ENCODE peak calls at places on chromosomes 3 and 15, in seven cellular contexts. I is H1, Z is endothelial cell of umbilical vein, B is HepG2, V is A549, S is HCT116, W is GM12878. L is an unnamed sample.

GRCh38 chr3:51434746-51435323 is 43.8 kb downstream of the RBM15B start:
- DNase-seq in Z (peak), I (no peak), B (peak), W (peak), V (peak), S (peak), L (peak)

GRCh38 chr3:134978658-134979057 is 183.6 kb downstream of the EPHB1 start:
- DNase-seq in I (no peak), V (no peak), Z (no peak), W (no peak), S (no peak), B (no peak), L (no peak)

GRCh38 chr15:99029358-99029871 is 21.8 kb upstream of the PGPEP1L start:
- DNase-seq in S (no peak), W (no peak), V (no peak), I (no peak), Z (no peak), B (no peak), L (no peak)

GRCh38 chr15:92077353-92078080 is 224.0 kb downstream of the SLCO3A1 start:
- DNase-seq in S (peak), V (peak), Z (peak), I (peak), B (peak), W (no peak), L (peak)

GRCh38 chr3:71601811-71602210 is 18.3 kb upstream of the FOXP1 start:
- DNase-seq in S (no peak), B (no peak), V (peak), W (no peak), Z (peak), I (no peak), L (no peak)

GRCh38 chr3:53921296-53921695 is 29.6 kb upstream of the SELENOK start:
- DNase-seq in B (peak), I (no peak), S (no peak), Z (no peak), V (peak), W (no peak), L (peak)

GRCh38 chr3:190220362-190220761 is 99.7 kb upstream of the P3H2 start:
- DNase-seq in S (no peak), Z (no peak), W (no peak), V (no peak), I (no peak), B (no peak), L (no peak)

GRCh38 chr15:39642011-39642640 is 61.2 kb downstream of the THBS1 start:
- DNase-seq in W (no peak), Z (peak), B (no peak), V (no peak), I (no peak), S (no peak), L (no peak)

GRCh38 chr3:30779686-30780287 is 114.7 kb downstream of the GADL1 start:
- DNase-seq in W (no peak), B (peak), Z (peak), S (peak), V (peak), I (no peak), L (peak)

GRCh38 chr3:72373139-72373538 is 475.1 kb downstream of the SHQ1 start:
- DNase-seq in B (no peak), I (no peak), Z (no peak), W (no peak), V (no peak), S (no peak), L (no peak)

GRCh38 chr3:45218578-45219390 is 7.3 kb downstream of the TMEM158 start:
- DNase-seq in B (no peak), V (no peak), Z (no peak), I (no peak), S (no peak), W (no peak), L (peak)

GRCh38 chr15:68256675-68257450 is 20.7 kb upstream of the FEM1B start:
- DNase-seq in V (peak), Z (peak), S (no peak), I (peak), B (peak), W (no peak), L (peak)

GRCh38 chr3:127035672-127036071 is 52.8 kb downstream of the PLXNA1 start:
- DNase-seq in B (no peak), V (peak), Z (no peak), S (peak), I (no peak), W (no peak), L (no peak)

GRCh38 chr15:70741107-70741511 is 22.2 kb downstream of the UACA start:
- DNase-seq in Z (peak), W (no peak), V (peak), I (no peak), B (peak), S (peak), L (peak)

GRCh38 chr15:87038404-87038803 is 958.7 kb downstream of the AGBL1 start:
- DNase-seq in Z (no peak), W (no peak), V (no peak), I (peak), S (no peak), B (no peak), L (peak)

GRCh38 chr3:59264366-59264765 is 214.5 kb upstream of the CFAP20DC start:
- DNase-seq in W (no peak), B (no peak), S (no peak), Z (no peak), I (no peak), V (no peak), L (no peak)

GRCh38 chr3:14462738-14463137 is 60.3 kb downstream of the SLC6A6 start:
- DNase-seq in I (no peak), W (no peak), V (no peak), S (no peak), Z (no peak), B (no peak), L (no peak)

GRCh38 chr3:49119439-49119838 is 1.2 kb downstream of the USP19 start:
- DNase-seq in W (no peak), V (no peak), S (no peak), B (no peak), I (no peak), Z (no peak), L (no peak)

GRCh38 chr15:36936652-36937051 is 163.7 kb downstream of the MEIS2 start:
- DNase-seq in W (no peak), S (no peak), I (no peak), B (no peak), Z (no peak), V (no peak), L (no peak)

GRCh38 chr3:158465074-158465473 is 105.9 kb upstream of the MLF1 start:
- DNase-seq in V (no peak), W (peak), I (no peak), S (no peak), Z (no peak), B (no peak), L (no peak)

GRCh38 chr3:29186131-29186599 is 94.7 kb upstream of the RBMS3 start:
- DNase-seq in B (no peak), I (no peak), Z (no peak), S (peak), W (no peak), V (peak), L (no peak)

GRCh38 chr3:101725192-101725889 is 927 bp downstream of the CEP97 start:
- DNase-seq in V (no peak), Z (peak), S (no peak), I (no peak), B (no peak), W (no peak), L (peak)

GRCh38 chr3:187198490-187198889 is 1.2 kb downstream of the RTP1 start:
- DNase-seq in I (no peak), V (no peak), Z (no peak), S (no peak), W (no peak), B (no peak), L (no peak)

GRCh38 chr15:77436822-77437221 is 16.1 kb downstream of the HMG20A start:
- DNase-seq in V (no peak), I (no peak), B (no peak), Z (no peak), W (no peak), S (no peak), L (no peak)

GRCh38 chr15:70783610-70784021 is 20.3 kb upstream of the UACA start:
- DNase-seq in S (no peak), I (no peak), V (peak), B (peak), W (no peak), Z (no peak), L (no peak)

GRCh38 chr3:99351097-99351496 is 287.3 kb upstream of the COL8A1 start:
- DNase-seq in V (no peak), W (no peak), I (no peak), B (no peak), Z (no peak), S (no peak), L (no peak)

GRCh38 chr15:48627260-48627969 is 18.1 kb downstream of the FBN1 start:
- DNase-seq in I (no peak), S (no peak), Z (no peak), W (no peak), B (no peak), V (no peak), L (no peak)

GRCh38 chr3:51997935-51998596 is 2.4 kb upstream of the RPL29 start:
- DNase-seq in I (no peak), V (no peak), Z (no peak), B (peak), W (no peak), S (no peak), L (no peak)

GRCh38 chr3:98501863-98502262 is 4.4 kb downstream of the OR5K2 start:
- DNase-seq in B (no peak), Z (no peak), W (no peak), I (no peak), S (no peak), V (no peak), L (no peak)

GRCh38 chr3:106093616-106094015 is 224.8 kb upstream of the CBLB start:
- DNase-seq in Z (no peak), B (no peak), V (no peak), I (no peak), W (no peak), S (no peak), L (no peak)

GRCh38 chr15:79007066-79007465 is 62.2 kb upstream of the CTSH start:
- DNase-seq in I (peak), S (peak), B (peak), W (peak), V (peak), Z (peak), L (peak)

GRCh38 chr3:70000028-70000410 is 486 bp downstream of the SAMMSON start:
- DNase-seq in Z (no peak), B (no peak), V (no peak), I (no peak), S (no peak), W (no peak), L (no peak)

GRCh38 chr3:66593978-66594377 is 93.2 kb upstream of the LRIG1 start:
- DNase-seq in W (no peak), I (no peak), S (peak), B (peak), Z (no peak), V (peak), L (no peak)

GRCh38 chr3:158846803-158847465 is 45.1 kb downstream of the MFSD1 start:
- DNase-seq in Z (no peak), W (peak), S (no peak), B (no peak), I (no peak), V (no peak), L (no peak)

GRCh38 chr3:50657407-50657806 is 17.3 kb upstream of the DOCK3 start:
- DNase-seq in I (no peak), Z (no peak), V (no peak), W (no peak), S (no peak), B (no peak), L (no peak)

GRCh38 chr3:9153763-9154601 is 95.5 kb downstream of the SRGAP3 start:
- DNase-seq in W (no peak), I (no peak), V (no peak), Z (no peak), S (no peak), B (no peak), L (no peak)

GRCh38 chr3:113104746-113105479 is 106.4 kb upstream of the BOC start:
- DNase-seq in Z (no peak), V (no peak), W (no peak), S (no peak), I (no peak), B (no peak), L (no peak)

GRCh38 chr3:102068327-102068726 is 219.0 kb downstream of the NFKBIZ start:
- DNase-seq in S (no peak), B (no peak), I (no peak), Z (peak), W (no peak), V (no peak), L (no peak)

GRCh38 chr15:58026051-58026450 is 39.5 kb downstream of the ALDH1A2 start:
- DNase-seq in B (no peak), I (no peak), V (no peak), S (no peak), W (no peak), Z (no peak), L (no peak)

GRCh38 chr3:129052675-129053074 is 7.9 kb upstream of the GP9 start:
- DNase-seq in W (no peak), S (no peak), V (no peak), I (no peak), B (no peak), Z (peak), L (no peak)

GRCh38 chr3:129051776-129052400 is 8.7 kb upstream of the GP9 start:
- DNase-seq in B (no peak), S (no peak), V (no peak), Z (no peak), I (no peak), W (no peak), L (no peak)

GRCh38 chr3:129056832-129057231 is 3.7 kb upstream of the GP9 start:
- DNase-seq in W (no peak), I (no peak), V (no peak), S (no peak), B (no peak), Z (no peak), L (no peak)

GRCh38 chr3:129057249-129057648 is 3.3 kb upstream of the GP9 start:
- DNase-seq in S (no peak), I (no peak), V (no peak), B (no peak), W (no peak), Z (no peak), L (no peak)

DNA sequence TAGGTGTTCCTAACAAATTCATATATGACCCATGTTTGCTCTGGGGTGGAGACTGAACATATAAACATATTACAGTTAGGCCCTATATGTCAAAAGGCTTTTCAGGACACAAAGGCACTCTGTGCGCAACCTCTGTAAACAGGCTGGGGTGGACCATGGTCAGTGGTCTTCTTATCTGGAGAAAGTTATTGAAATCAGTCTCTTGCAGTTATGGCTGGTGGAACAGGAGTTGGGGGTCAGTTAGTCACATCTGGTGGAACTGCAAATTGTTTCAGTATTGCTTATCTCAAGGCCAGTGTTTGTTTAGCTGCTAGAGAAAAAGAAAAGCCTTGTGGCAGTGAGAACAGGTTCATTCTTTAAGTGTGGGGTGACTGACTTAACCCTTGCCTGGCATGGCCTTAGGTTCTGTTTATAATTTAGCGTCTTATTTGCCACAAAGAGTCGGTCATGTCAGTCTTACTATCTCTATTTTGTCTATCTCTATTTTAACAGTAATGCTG is 5.9 kb upstream of the GP9 start:
- DNase-seq in W (no peak), Z (peak), I (no peak), S (no peak), V (no peak), B (peak), L (no peak)
- TF ChIP-seq POLR2A in W (no peak), Z (no peak), I (no peak), S (no peak), V (no peak), B (no peak), L (no peak)

GRCh38 chr3:10322355-10322715 is 1.4 kb upstream of the SEC13 start:
- DNase-seq in I (no peak), Z (no peak), B (no peak), W (no peak), S (peak), V (peak), L (peak)
- TF ChIP-seq MAX in I (no peak), Z (no peak), B (no peak), W (no peak), S (no peak), V (no peak), L (no peak)

GRCh38 chr3:123082370-123083065 is 15.7 kb downstream of the PDIA5 start:
- DNase-seq in Z (peak), V (no peak), W (peak), S (no peak), I (no peak), B (no peak), L (peak)

GRCh38 chr3:123081718-123082369 is 15.0 kb downstream of the PDIA5 start:
- DNase-seq in W (no peak), V (no peak), B (no peak), I (no peak), Z (peak), S (no peak), L (no peak)

GRCh38 chr3:123084192-123084591 is 17.4 kb downstream of the PDIA5 start:
- DNase-seq in V (no peak), B (peak), W (no peak), Z (no peak), I (no peak), S (no peak), L (no peak)

GRCh38 chr3:123084738-123085237 is 18.0 kb downstream of the PDIA5 start:
- DNase-seq in V (no peak), I (no peak), B (peak), S (no peak), Z (no peak), W (no peak), L (peak)

GRCh38 chr3:123083446-123084124 is 16.8 kb downstream of the PDIA5 start:
- DNase-seq in I (no peak), Z (peak), B (no peak), V (no peak), W (no peak), S (no peak), L (no peak)
- TF ChIP-seq CTCF in I (no peak), Z (no peak), B (no peak), V (no peak), W (no peak), S (no peak), L (no peak)

GRCh38 chr15:31016446-31016915 is 25.1 kb upstream of the MTMR10 start:
- DNase-seq in W (no peak), Z (peak), I (no peak), V (no peak), S (no peak), B (no peak), L (no peak)
- TF ChIP-seq POLR2A in W (no peak), Z (no peak), I (no peak), V (no peak), S (no peak), B (no peak), L (no peak)

GRCh38 chr15:59779110-59779509 is 90.0 kb upstream of the BNIP2 start:
- DNase-seq in B (no peak), W (no peak), S (no peak), V (no peak), Z (no peak), I (no peak), L (no peak)
- TF ChIP-seq MAX in B (no peak), W (no peak), S (no peak), V (no peak), Z (no peak), I (no peak), L (no peak)

DNA sequence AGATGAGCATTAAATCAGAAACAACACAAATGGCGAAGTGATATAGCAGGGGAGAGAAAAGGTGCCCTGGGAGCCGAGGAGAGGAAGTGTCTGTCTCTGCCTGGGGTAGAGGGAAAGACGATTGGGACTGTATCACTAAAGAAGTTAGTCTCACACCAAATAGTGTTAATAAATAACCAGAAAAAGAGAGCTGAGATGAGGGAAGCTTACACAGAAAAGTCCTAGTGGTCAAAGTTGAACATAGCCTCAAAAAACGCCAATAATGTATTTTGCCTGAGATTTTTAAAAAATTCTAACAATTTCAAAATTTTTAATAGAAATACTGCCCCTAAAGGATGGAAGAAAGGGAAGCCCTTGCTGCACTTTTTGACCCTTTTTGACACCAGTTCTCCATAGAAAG is 417.6 kb downstream of the TUSC7 start:
- DNase-seq in B (no peak), W (no peak), S (no peak), I (no peak), V (no peak), Z (no peak), L (no peak)
- TF ChIP-seq CTCF in B (no peak), W (no peak), S (no peak), I (no peak), V (no peak), Z (no peak), L (no peak)

GRCh38 chr3:179069762-179070390 is 1.7 kb downstream of the ZMAT3 start:
- DNase-seq in W (no peak), B (no peak), S (no peak), V (no peak), Z (peak), I (no peak), L (no peak)
- TF ChIP-seq POLR2A in W (no peak), B (no peak), S (no peak), V (no peak), Z (no peak), I (no peak), L (no peak)

DNA sequence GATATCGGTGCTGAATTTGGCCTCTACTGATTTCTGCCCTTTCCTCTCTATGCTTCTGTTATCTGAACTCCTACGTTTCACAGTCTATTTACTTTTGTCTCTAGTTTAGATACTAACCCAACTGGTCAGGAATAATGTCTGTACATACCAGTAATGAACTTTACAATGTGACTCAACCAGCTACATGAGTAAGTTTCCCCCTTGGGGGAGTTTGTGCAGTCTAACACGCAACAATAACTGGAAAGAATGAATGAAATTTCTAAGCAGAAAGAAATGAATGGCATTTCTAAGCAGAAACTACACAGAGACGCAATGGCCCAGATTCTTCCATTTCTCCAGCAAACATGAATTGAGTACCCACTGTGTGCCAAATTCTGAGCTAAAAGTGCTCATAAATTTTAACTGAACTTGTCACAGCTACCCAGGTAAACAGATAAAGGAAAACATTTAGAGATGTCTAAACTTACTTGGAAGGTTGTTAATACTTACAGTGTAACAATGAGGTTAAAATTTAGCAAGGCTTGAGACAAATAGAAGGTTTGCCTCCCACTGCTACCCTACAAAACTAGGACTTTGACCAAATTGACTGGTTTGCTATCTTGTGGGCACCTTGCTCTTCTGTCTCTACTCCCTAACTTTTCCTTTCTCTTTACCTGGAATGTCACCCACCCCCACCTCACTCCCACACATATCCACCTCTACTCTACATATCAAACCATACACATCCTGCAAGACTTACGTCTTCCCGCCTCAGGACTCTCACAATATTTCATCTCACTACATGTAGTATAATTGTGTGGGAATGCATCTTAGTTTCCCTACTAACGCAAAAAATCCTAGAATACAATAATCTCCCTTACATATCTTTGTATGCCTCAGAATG is 11.7 kb downstream of the UPK1B start:
- DNase-seq in B (peak), S (no peak), I (no peak), W (no peak), Z (no peak), V (peak), L (no peak)
- TF ChIP-seq MAX in B (no peak), S (no peak), I (no peak), W (no peak), Z (no peak), V (peak), L (no peak)

L was measured in NB4.